ENCODE peak calls at places on chromosomes 11 and 22, in five cellular contexts. One of them, this sample, is unnamed.

GRCh38 chr11:10654211-10655150 is 39.1 kb downstream of the IRAG1 start:
- DNase-seq in stomach: no peak
- DNase-seq in astrocyte of the spinal cord: peak; percentile 63
- DNase-seq in upper lobe of right lung: no peak
- DNase-seq in osteoblast: peak; percentile 83
- DNase-seq in this sample: peak; percentile 58

GRCh38 chr11:123745764-123746451 is 4.4 kb upstream of the ZNF202 start:
- DNase-seq in stomach: no peak
- DNase-seq in astrocyte of the spinal cord: no peak
- DNase-seq in upper lobe of right lung: no peak
- DNase-seq in osteoblast: no peak
- DNase-seq in this sample: no peak

GRCh38 chr22:36244522-36245391 is 5.4 kb upstream of the APOL2 start:
- DNase-seq in stomach: no peak
- DNase-seq in astrocyte of the spinal cord: peak; percentile 46
- DNase-seq in upper lobe of right lung: no peak
- DNase-seq in osteoblast: no peak
- DNase-seq in this sample: peak; percentile 29

GRCh38 chr11:20360650-20361049 is 2.9 kb upstream of the HTATIP2 start:
- DNase-seq in stomach: peak; percentile 38
- DNase-seq in astrocyte of the spinal cord: peak; percentile 56
- DNase-seq in upper lobe of right lung: no peak
- DNase-seq in osteoblast: peak; percentile 41
- DNase-seq in this sample: no peak

GRCh38 chr22:27094633-27095308 is 437.4 kb downstream of the MIAT start:
- DNase-seq in stomach: no peak
- DNase-seq in astrocyte of the spinal cord: peak; percentile 9
- DNase-seq in upper lobe of right lung: no peak
- DNase-seq in osteoblast: peak; percentile 94
- DNase-seq in this sample: no peak

GRCh38 chr22:20155330-20156041 is 4.6 kb upstream of the CCDC188 start:
- DNase-seq in stomach: peak; percentile 38
- DNase-seq in astrocyte of the spinal cord: peak; percentile 59
- DNase-seq in upper lobe of right lung: no peak
- DNase-seq in osteoblast: peak; percentile 99
- DNase-seq in this sample: peak; percentile 64

GRCh38 chr11:60844870-60845221 is 2.9 kb downstream of the CCDC86 start:
- DNase-seq in stomach: no peak
- DNase-seq in astrocyte of the spinal cord: peak; percentile 29
- DNase-seq in upper lobe of right lung: no peak
- DNase-seq in osteoblast: peak; percentile 80
- DNase-seq in this sample: no peak

GRCh38 chr11:28767574-28767973 is 659.4 kb downstream of the METTL15 start:
- DNase-seq in stomach: no peak
- DNase-seq in astrocyte of the spinal cord: no peak
- DNase-seq in upper lobe of right lung: no peak
- DNase-seq in osteoblast: no peak
- DNase-seq in this sample: peak; percentile 49

GRCh38 chr11:372809-373715 is 3.8 kb downstream of the B4GALNT4 start:
- DNase-seq in stomach: no peak
- DNase-seq in astrocyte of the spinal cord: no peak
- DNase-seq in upper lobe of right lung: no peak
- DNase-seq in osteoblast: peak; percentile 77
- DNase-seq in this sample: no peak

GRCh38 chr22:23684561-23685031 is 6.2 kb upstream of the RGL4 start:
- DNase-seq in stomach: peak; percentile 17
- DNase-seq in astrocyte of the spinal cord: no peak
- DNase-seq in upper lobe of right lung: no peak
- DNase-seq in osteoblast: no peak
- DNase-seq in this sample: peak; percentile 28

GRCh38 chr11:119471329-119471728 is 48.4 kb upstream of the THY1 start:
- DNase-seq in stomach: no peak
- DNase-seq in astrocyte of the spinal cord: no peak
- DNase-seq in upper lobe of right lung: no peak
- DNase-seq in osteoblast: no peak
- DNase-seq in this sample: no peak

GRCh38 chr11:57901756-57902155 is 121.9 kb upstream of the OR9Q1 start:
- DNase-seq in stomach: no peak
- DNase-seq in astrocyte of the spinal cord: no peak
- DNase-seq in upper lobe of right lung: no peak
- DNase-seq in osteoblast: no peak
- DNase-seq in this sample: no peak

GRCh38 chr11:57903011-57903410 is 120.7 kb upstream of the OR9Q1 start:
- DNase-seq in stomach: no peak
- DNase-seq in astrocyte of the spinal cord: no peak
- DNase-seq in upper lobe of right lung: no peak
- DNase-seq in osteoblast: no peak
- DNase-seq in this sample: no peak

GRCh38 chr11:57905439-57905838 is 118.2 kb upstream of the OR9Q1 start:
- DNase-seq in stomach: no peak
- DNase-seq in astrocyte of the spinal cord: no peak
- DNase-seq in upper lobe of right lung: no peak
- DNase-seq in osteoblast: no peak
- DNase-seq in this sample: no peak

GRCh38 chr11:57904369-57904768 is 119.3 kb upstream of the OR9Q1 start:
- DNase-seq in stomach: no peak
- DNase-seq in astrocyte of the spinal cord: no peak
- DNase-seq in upper lobe of right lung: no peak
- DNase-seq in osteoblast: no peak
- DNase-seq in this sample: no peak

DNA sequence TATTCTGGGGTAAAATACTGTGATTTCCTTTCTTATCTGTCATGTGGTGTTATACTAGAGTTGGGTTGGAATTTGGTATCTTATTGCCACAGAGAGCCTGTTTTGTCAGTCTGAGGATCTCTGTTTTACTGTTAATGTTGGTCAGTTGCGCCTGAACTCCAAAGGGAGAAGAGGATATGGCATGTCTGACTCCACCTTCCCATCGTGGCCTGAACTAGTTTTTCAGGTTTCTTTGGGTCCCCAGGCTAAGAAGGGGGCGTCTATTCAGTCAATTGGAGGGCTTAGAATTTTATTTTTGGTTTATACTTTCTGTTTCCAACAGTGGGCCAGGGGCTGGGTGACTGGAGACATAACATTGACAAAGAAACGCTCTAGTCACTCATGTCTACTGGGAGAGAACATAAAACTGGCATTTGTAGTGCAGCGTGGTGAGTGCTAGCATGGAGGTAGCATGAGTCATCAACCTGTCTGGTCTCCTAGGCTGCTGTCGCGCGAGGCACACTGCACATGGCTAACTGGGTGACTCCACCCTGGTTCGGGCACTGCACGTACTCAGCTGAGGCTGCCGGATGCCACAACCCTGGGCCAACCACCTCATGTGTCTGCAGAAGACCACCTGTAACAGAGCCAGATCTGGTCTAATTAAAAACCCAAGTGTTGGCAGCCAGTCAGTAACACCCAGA is 120.1 kb upstream of the OR9Q1 start:
- DNase-seq in stomach: peak; percentile 49
- DNase-seq in astrocyte of the spinal cord: no peak
- DNase-seq in upper lobe of right lung: no peak
- DNase-seq in osteoblast: no peak
- DNase-seq in this sample: no peak
- TF ChIP-seq CTCF in stomach: no peak
- TF ChIP-seq CTCF in astrocyte of the spinal cord: no peak
- TF ChIP-seq CTCF in upper lobe of right lung: no peak
- TF ChIP-seq CTCF in osteoblast: no peak
- TF ChIP-seq CTCF in this sample: no peak

GRCh38 chr11:69001301-69002081 is 11.6 kb downstream of the MRGPRF start:
- DNase-seq in stomach: no peak
- DNase-seq in astrocyte of the spinal cord: no peak
- DNase-seq in upper lobe of right lung: peak; percentile 43
- DNase-seq in osteoblast: peak; percentile 41
- DNase-seq in this sample: no peak
- H3K4me3 ChIP-seq in stomach: no peak overlapping the region
- H3K4me3 ChIP-seq in astrocyte of the spinal cord: no peak overlapping the region
- H3K4me3 ChIP-seq in upper lobe of right lung: no peak overlapping the region
- H3K4me3 ChIP-seq in osteoblast: no peak overlapping the region
- H3K4me3 ChIP-seq in this sample: no peak overlapping the region

DNA sequence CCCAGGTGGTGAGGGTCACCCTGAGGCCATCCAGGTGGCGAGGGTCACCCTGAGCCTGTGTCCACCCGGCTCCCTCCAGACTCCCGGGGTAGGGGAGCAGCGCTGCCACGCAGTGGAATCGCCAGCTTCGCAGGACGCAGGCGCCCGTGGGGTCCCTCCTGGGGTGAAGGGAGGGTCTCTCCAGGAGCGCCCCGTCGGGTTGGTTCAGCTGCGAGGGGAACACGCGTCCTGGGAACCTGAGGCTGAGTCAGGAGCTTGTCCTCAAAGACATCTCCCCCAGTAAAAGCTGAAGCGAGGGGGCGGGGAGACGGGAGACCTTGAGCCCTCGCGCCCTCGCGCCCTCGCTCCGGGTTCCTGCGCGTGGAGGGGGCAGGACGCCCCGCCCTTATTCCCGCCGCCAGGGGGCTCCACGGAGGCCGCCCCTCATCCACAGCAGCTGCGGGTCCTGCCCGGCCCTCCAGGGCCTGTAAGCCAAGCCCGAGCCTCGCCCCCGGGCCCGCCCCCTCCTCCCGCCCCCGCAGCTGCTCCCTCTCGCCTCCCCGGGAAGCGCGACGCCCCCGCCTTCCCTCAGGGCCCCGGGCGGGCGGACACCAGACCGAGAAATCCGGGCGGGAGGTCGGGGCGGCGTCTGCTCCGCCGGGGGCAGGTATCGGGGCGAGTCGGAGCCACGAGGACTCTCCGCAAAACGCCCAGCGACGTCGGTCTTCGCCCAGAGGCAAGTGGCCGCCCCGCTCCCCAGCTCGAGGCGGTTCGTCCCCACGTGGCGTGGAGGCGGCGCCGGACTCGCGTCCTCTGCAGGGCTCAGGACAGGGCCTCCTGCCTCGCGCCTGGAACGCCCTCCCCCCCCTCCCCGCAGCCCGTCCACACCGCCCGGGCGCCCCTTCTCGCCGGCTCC is 22.8 kb downstream of the PIM3 start:
- DNase-seq in stomach: no peak
- DNase-seq in astrocyte of the spinal cord: no peak
- DNase-seq in upper lobe of right lung: peak; percentile 72
- DNase-seq in osteoblast: peak; percentile 71
- DNase-seq in this sample: no peak
- TF ChIP-seq CTCF in stomach: no peak
- TF ChIP-seq CTCF in astrocyte of the spinal cord: peak; percentile 25
- TF ChIP-seq CTCF in upper lobe of right lung: peak; percentile 49
- TF ChIP-seq CTCF in osteoblast: no peak
- TF ChIP-seq CTCF in this sample: peak; percentile 7

GRCh38 chr11:2314136-2314524 is 12.3 kb downstream of the TSPAN32 start:
- DNase-seq in stomach: no peak
- DNase-seq in astrocyte of the spinal cord: no peak
- DNase-seq in upper lobe of right lung: peak; percentile 39
- DNase-seq in osteoblast: peak; percentile 60
- DNase-seq in this sample: no peak
- H3K4me3 ChIP-seq in stomach: no peak overlapping the region
- H3K4me3 ChIP-seq in astrocyte of the spinal cord: no peak overlapping the region
- H3K4me3 ChIP-seq in upper lobe of right lung: no peak overlapping the region
- H3K4me3 ChIP-seq in osteoblast: no peak overlapping the region
- H3K4me3 ChIP-seq in this sample: no peak overlapping the region

GRCh38 chr11:44658451-44658850 is 68.3 kb upstream of the TSPAN18 start:
- DNase-seq in stomach: no peak
- DNase-seq in astrocyte of the spinal cord: no peak
- DNase-seq in upper lobe of right lung: no peak
- DNase-seq in osteoblast: peak; percentile 86
- DNase-seq in this sample: no peak
- TF ChIP-seq CTCF in stomach: no peak
- TF ChIP-seq CTCF in astrocyte of the spinal cord: peak; percentile 24
- TF ChIP-seq CTCF in upper lobe of right lung: peak; percentile 18
- TF ChIP-seq CTCF in osteoblast: peak; percentile 45
- TF ChIP-seq CTCF in this sample: no peak

DNA sequence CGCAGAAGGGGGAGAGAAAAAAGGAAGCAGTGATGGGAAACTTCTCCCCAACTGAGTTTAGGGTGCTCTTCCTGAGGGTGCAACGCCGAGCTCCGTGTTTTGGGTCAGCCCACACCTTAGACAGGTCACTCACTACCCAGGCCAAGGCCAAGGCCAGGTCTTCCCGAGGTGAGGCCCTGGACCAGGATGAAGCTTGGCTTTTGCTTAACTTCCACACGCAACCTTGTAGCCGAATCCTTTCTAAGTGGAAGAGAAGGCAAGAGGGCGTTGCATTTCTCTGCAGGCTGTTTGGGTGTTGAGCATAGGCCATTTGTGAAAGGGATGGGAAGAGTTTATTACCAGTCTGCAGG is 1.4 kb downstream of the KREMEN1 start:
- DNase-seq in stomach: no peak
- DNase-seq in astrocyte of the spinal cord: no peak
- DNase-seq in upper lobe of right lung: no peak
- DNase-seq in osteoblast: no peak
- DNase-seq in this sample: peak; percentile 43
- H3K4me3 ChIP-seq in stomach: peak overlapping the region; percentile 70
- H3K4me3 ChIP-seq in astrocyte of the spinal cord: no peak overlapping the region
- H3K4me3 ChIP-seq in upper lobe of right lung: peak overlapping the region; percentile 76
- H3K4me3 ChIP-seq in osteoblast: peak overlapping the region; percentile 70
- H3K4me3 ChIP-seq in this sample: peak overlapping the region; percentile 63

GRCh38 chr11:113289341-113290187 is 24.8 kb upstream of the TTC12 start:
- DNase-seq in stomach: peak; percentile 67
- DNase-seq in astrocyte of the spinal cord: peak; percentile 39
- DNase-seq in upper lobe of right lung: peak; percentile 79
- DNase-seq in osteoblast: peak; percentile 90
- DNase-seq in this sample: peak; percentile 81
- TF ChIP-seq CTCF in stomach: peak; percentile 76
- TF ChIP-seq CTCF in astrocyte of the spinal cord: peak; percentile 92
- TF ChIP-seq CTCF in upper lobe of right lung: peak; percentile 93
- TF ChIP-seq CTCF in osteoblast: peak; percentile 91
- TF ChIP-seq CTCF in this sample: peak; percentile 98

GRCh38 chr11:33319965-33320813 is 63.0 kb downstream of the HIPK3 start:
- DNase-seq in stomach: no peak
- DNase-seq in astrocyte of the spinal cord: no peak
- DNase-seq in upper lobe of right lung: no peak
- DNase-seq in osteoblast: no peak
- DNase-seq in this sample: no peak

GRCh38 chr11:33321483-33321882 is 64.3 kb downstream of the HIPK3 start:
- DNase-seq in stomach: no peak
- DNase-seq in astrocyte of the spinal cord: no peak
- DNase-seq in upper lobe of right lung: no peak
- DNase-seq in osteoblast: no peak
- DNase-seq in this sample: no peak

GRCh38 chr11:33317662-33318061 is 60.5 kb downstream of the HIPK3 start:
- DNase-seq in stomach: no peak
- DNase-seq in astrocyte of the spinal cord: no peak
- DNase-seq in upper lobe of right lung: no peak
- DNase-seq in osteoblast: peak; percentile 72
- DNase-seq in this sample: peak; percentile 9

GRCh38 chr11:33323421-33323820 is 66.2 kb downstream of the HIPK3 start:
- DNase-seq in stomach: no peak
- DNase-seq in astrocyte of the spinal cord: no peak
- DNase-seq in upper lobe of right lung: no peak
- DNase-seq in osteoblast: no peak
- DNase-seq in this sample: no peak

GRCh38 chr11:33320814-33321330 is 63.7 kb downstream of the HIPK3 start:
- DNase-seq in stomach: no peak
- DNase-seq in astrocyte of the spinal cord: no peak
- DNase-seq in upper lobe of right lung: no peak
- DNase-seq in osteoblast: no peak
- DNase-seq in this sample: no peak
- H3K4me3 ChIP-seq in stomach: no peak overlapping the region
- H3K4me3 ChIP-seq in astrocyte of the spinal cord: no peak overlapping the region
- H3K4me3 ChIP-seq in upper lobe of right lung: no peak overlapping the region
- H3K4me3 ChIP-seq in osteoblast: no peak overlapping the region
- H3K4me3 ChIP-seq in this sample: no peak overlapping the region

This sample was measured in foreskin fibroblast.